ENCODE peak calls at places on chromosomes 6 and 20, in five cellular contexts. Y, I, X, S and J are unnamed samples.
A peak's percentile ranks its signal among the peaks of the same experiment; 100 is the strongest.

GRCh38 chr6:170347091-170347490 is 40.5 kb downstream of the FAM120B start:
- DNase-seq in Y (peak; percentile 10), I (no peak), X (no peak), S (no peak), J (no peak)

GRCh38 chr6:166931426-166931970 is 24.9 kb downstream of the RNASET2 start:
- DNase-seq in Y (no peak), I (no peak), X (no peak), S (no peak), J (no peak)

GRCh38 chr20:63356931-63357879 is 3.9 kb downstream of the CHRNA4 start:
- DNase-seq in Y (no peak), I (no peak), X (no peak), S (no peak), J (no peak)

GRCh38 chr20:13220857-13221297 is at the start of gene ISM1:
- DNase-seq in Y (peak; percentile 10), I (no peak), X (no peak), S (peak; percentile 20), J (peak; percentile 68)

GRCh38 chr6:27177454-27178000 is 70.0 kb upstream of the PRSS16 start:
- DNase-seq in Y (peak; percentile 83), I (peak; percentile 62), X (peak; percentile 87), S (peak; percentile 92), J (peak; percentile 73)

GRCh38 chr6:133243723-133244122 is 2.6 kb downstream of the EYA4 start:
- DNase-seq in Y (no peak), I (no peak), X (no peak), S (no peak), J (no peak)

GRCh38 chr6:45880139-45880538 is 135.5 kb downstream of the CLIC5 start:
- DNase-seq in Y (no peak), I (no peak), X (no peak), S (peak; percentile 39), J (no peak)

GRCh38 chr20:11453430-11453829 is 464.3 kb upstream of the BTBD3 start:
- DNase-seq in Y (peak; percentile 93), I (no peak), X (peak; percentile 37), S (no peak), J (no peak)

GRCh38 chr6:40477246-40478126 is 109.7 kb downstream of the LRFN2 start:
- DNase-seq in Y (no peak), I (no peak), X (no peak), S (no peak), J (no peak)

GRCh38 chr6:4931530-4932505 is 72.0 kb downstream of the RPP40 start:
- DNase-seq in Y (no peak), I (no peak), X (no peak), S (peak; percentile 12), J (no peak)

GRCh38 chr6:139983555-139984276 is 609.3 kb upstream of the CITED2 start:
- DNase-seq in Y (peak; percentile 84), I (no peak), X (peak; percentile 99), S (no peak), J (no peak)

GRCh38 chr6:41224800-41225199 is 3.3 kb upstream of the TREML4 start:
- DNase-seq in Y (no peak), I (no peak), X (no peak), S (no peak), J (no peak)

GRCh38 chr6:125749864-125750691 is 646 bp downstream of the HEY2 start:
- DNase-seq in Y (no peak), I (peak; percentile 43), X (no peak), S (no peak), J (peak; percentile 33)

GRCh38 chr6:89454300-89454699 is 21.3 kb downstream of the ANKRD6 start:
- DNase-seq in Y (peak; percentile 18), I (no peak), X (no peak), S (no peak), J (no peak)

GRCh38 chr6:5121956-5122355 is 36.8 kb downstream of the PPP1R3G start:
- DNase-seq in Y (no peak), I (no peak), X (no peak), S (no peak), J (no peak)

GRCh38 chr6:154732538-154732823 is 735 bp upstream of the SCAF8 start:
- DNase-seq in Y (no peak), I (no peak), X (no peak), S (no peak), J (no peak)

GRCh38 chr6:139686308-139686707 is 311.9 kb upstream of the CITED2 start:
- DNase-seq in Y (peak; percentile 55), I (no peak), X (no peak), S (no peak), J (no peak)

GRCh38 chr6:27678449-27678848 is 205.5 kb upstream of the ZNF184 start:
- DNase-seq in Y (no peak), I (no peak), X (no peak), S (no peak), J (no peak)

GRCh38 chr6:164195605-164196004 is 781.1 kb downstream of the QKI start:
- DNase-seq in Y (no peak), I (no peak), X (no peak), S (no peak), J (no peak)

GRCh38 chr6:33000053-33000452 is 9.3 kb downstream of the HLA-DOA start:
- DNase-seq in Y (no peak), I (no peak), X (no peak), S (peak; percentile 74), J (no peak)

GRCh38 chr6:169955796-169956493 is 204.5 kb downstream of the ERMARD start:
- DNase-seq in Y (no peak), I (no peak), X (no peak), S (no peak), J (peak; percentile 57)

GRCh38 chr20:39954585-39954984 is 734.5 kb downstream of the MAFB start:
- DNase-seq in Y (no peak), I (no peak), X (no peak), S (no peak), J (no peak)

GRCh38 chr6:165704001-165704748 is 41.1 kb upstream of the PDE10A start:
- DNase-seq in Y (peak; percentile 18), I (no peak), X (no peak), S (no peak), J (no peak)

GRCh38 chr6:154164397-154164796 is 125.4 kb downstream of the OPRM1 start:
- DNase-seq in Y (peak; percentile 85), I (no peak), X (peak; percentile 22), S (no peak), J (peak; percentile 61)

GRCh38 chr6:158278015-158278414 is 34.2 kb upstream of the TULP4 start:
- DNase-seq in Y (no peak), I (no peak), X (no peak), S (no peak), J (no peak)

GRCh38 chr6:137766596-137767370 is 100.3 kb upstream of the TNFAIP3 start:
- DNase-seq in Y (peak; percentile 48), I (no peak), X (no peak), S (no peak), J (no peak)

GRCh38 chr6:105402981-105403935 is at the start of gene PREP:
- DNase-seq in Y (peak; percentile 91), I (peak; percentile 81), X (peak; percentile 94), S (peak; percentile 90), J (peak; percentile 72)

GRCh38 chr20:54190200-54190599 is 16.4 kb upstream of the CYP24A1 start:
- DNase-seq in Y (no peak), I (no peak), X (no peak), S (no peak), J (no peak)

GRCh38 chr6:143536461-143536865 is 24.9 kb upstream of the FUCA2 start:
- DNase-seq in Y (peak; percentile 32), I (no peak), X (peak; percentile 42), S (no peak), J (peak; percentile 70)

GRCh38 chr6:20833881-20834515 is 299.7 kb downstream of the CDKAL1 start:
- DNase-seq in Y (peak; percentile 26), I (no peak), X (no peak), S (no peak), J (no peak)